ENCODE peak calls at places on chromosomes 12 and 14, in eight cellular contexts. S, K, E, R, J, I, X and B are unnamed samples.

GRCh38 chr14:24150567-24150966 is 3.3 kb downstream of the RNF31 start:
- DNase-seq in S (no peak), K (no peak), E (no peak), R (no peak), J (no peak), I (no peak), X (no peak), B (no peak)

GRCh38 chr12:54030889-54031860 is 1.7 kb upstream of the HOXC5 start:
- DNase-seq in S (peak), K (no peak), E (no peak), R (no peak), J (no peak), I (no peak), X (no peak), B (no peak)

GRCh38 chr12:69688021-69688420 is 11.1 kb downstream of the BEST3 start:
- DNase-seq in S (peak), K (no peak), E (peak), R (no peak), J (no peak), I (no peak), X (no peak), B (no peak)

GRCh38 chr12:11152725-11153124 is 18.3 kb upstream of the SMIM10L1 start:
- DNase-seq in S (no peak), K (no peak), E (no peak), R (no peak), J (no peak), I (no peak), X (no peak), B (no peak)

GRCh38 chr14:31229638-31230229 is 22.1 kb upstream of the HECTD1 start:
- DNase-seq in S (no peak), K (peak), E (peak), R (peak), J (peak), I (peak), X (peak), B (peak)

GRCh38 chr14:103259801-103260628 is 74.0 kb upstream of the EIF5 start:
- DNase-seq in S (no peak), K (no peak), E (no peak), R (no peak), J (no peak), I (no peak), X (no peak), B (no peak)

GRCh38 chr12:105047303-105047702 is 37.0 kb downstream of the ALDH1L2 start:
- DNase-seq in S (no peak), K (no peak), E (no peak), R (no peak), J (no peak), I (no peak), X (no peak), B (no peak)

GRCh38 chr12:94240171-94240570 is 91.8 kb downstream of the PLXNC1 start:
- DNase-seq in S (no peak), K (no peak), E (no peak), R (no peak), J (no peak), I (no peak), X (no peak), B (no peak)

GRCh38 chr14:74290415-74290814 is 12.3 kb downstream of the ABCD4 start:
- DNase-seq in S (no peak), K (no peak), E (no peak), R (no peak), J (no peak), I (no peak), X (no peak), B (no peak)

GRCh38 chr12:47954058-47954457 is 9.3 kb upstream of the TMEM106C start:
- DNase-seq in S (no peak), K (no peak), E (no peak), R (no peak), J (no peak), I (no peak), X (no peak), B (no peak)

GRCh38 chr14:68397371-68397779 is 395.5 kb downstream of the ZFP36L1 start:
- DNase-seq in S (no peak), K (peak), E (peak), R (peak), J (no peak), I (peak), X (peak), B (peak)

GRCh38 chr12:51744235-51744634 is 104.3 kb downstream of the FIGNL2 start:
- DNase-seq in S (no peak), K (no peak), E (peak), R (no peak), J (no peak), I (no peak), X (no peak), B (no peak)

GRCh38 chr12:130768120-130768519 is 52.0 kb upstream of the RIMBP2 start:
- DNase-seq in S (no peak), K (no peak), E (no peak), R (no peak), J (no peak), I (no peak), X (no peak), B (no peak)

GRCh38 chr14:101111620-101112290 is 208.2 kb upstream of the RTL1 start:
- DNase-seq in S (peak), K (no peak), E (no peak), R (no peak), J (no peak), I (no peak), X (no peak), B (no peak)

GRCh38 chr12:120212301-120212700 is 11.4 kb upstream of the RPLP0 start:
- DNase-seq in S (no peak), K (no peak), E (no peak), R (no peak), J (no peak), I (no peak), X (no peak), B (no peak)

GRCh38 chr12:118371354-118372282 is 1.1 kb downstream of the TAOK3 start:
- DNase-seq in S (peak), K (peak), E (no peak), R (no peak), J (no peak), I (peak), X (peak), B (peak)

GRCh38 chr12:70556179-70556869 is 80.9 kb downstream of the PTPRB start:
- DNase-seq in S (no peak), K (no peak), E (no peak), R (no peak), J (peak), I (no peak), X (no peak), B (no peak)

GRCh38 chr12:121038861-121039654 is at the start of gene OASL:
- DNase-seq in S (no peak), K (no peak), E (no peak), R (no peak), J (no peak), I (peak), X (peak), B (no peak)

GRCh38 chr12:111434049-111434448 is 28.3 kb downstream of the SH2B3 start:
- DNase-seq in S (no peak), K (no peak), E (no peak), R (no peak), J (no peak), I (no peak), X (no peak), B (no peak)

GRCh38 chr12:50282581-50283229 is 615 bp downstream of the LIMA1 start:
- DNase-seq in S (no peak), K (no peak), E (no peak), R (no peak), J (no peak), I (no peak), X (no peak), B (no peak)

GRCh38 chr12:73517859-73518258 is 1019.8 kb upstream of the ATXN7L3B start:
- DNase-seq in S (no peak), K (no peak), E (no peak), R (no peak), J (no peak), I (no peak), X (no peak), B (no peak)

GRCh38 chr14:72528059-72528950 is 365.6 kb downstream of the DPF3 start:
- DNase-seq in S (no peak), K (no peak), E (no peak), R (no peak), J (no peak), I (no peak), X (no peak), B (no peak)

GRCh38 chr14:100065161-100065871 is at the start of gene EVL:
- DNase-seq in S (peak), K (peak), E (no peak), R (no peak), J (no peak), I (peak), X (peak), B (no peak)

GRCh38 chr14:64823305-64823985 is 56.3 kb downstream of the SPTB start:
- DNase-seq in S (peak), K (peak), E (peak), R (peak), J (peak), I (peak), X (peak), B (peak)

GRCh38 chr12:52200086-52200782 is 8.4 kb upstream of the KRT80 start:
- DNase-seq in S (peak), K (no peak), E (no peak), R (no peak), J (no peak), I (peak), X (no peak), B (no peak)

GRCh38 chr12:104612381-104612780 is 155.6 kb downstream of the CHST11 start:
- DNase-seq in S (no peak), K (no peak), E (no peak), R (no peak), J (no peak), I (no peak), X (no peak), B (no peak)

GRCh38 chr12:21891763-21892217 is 49.4 kb downstream of the ABCC9 start:
- DNase-seq in S (no peak), K (peak), E (no peak), R (peak), J (no peak), I (no peak), X (peak), B (peak)

GRCh38 chr12:3489057-3489456 is 1.9 kb upstream of the PRMT8 start:
- DNase-seq in S (no peak), K (no peak), E (no peak), R (no peak), J (no peak), I (no peak), X (no peak), B (no peak)

GRCh38 chr12:50103767-50104321 is at the start of gene GPD1:
- DNase-seq in S (peak), K (peak), E (peak), R (peak), J (peak), I (peak), X (peak), B (peak)

GRCh38 chr14:70061108-70061507 is 127.6 kb downstream of the SLC8A3 start:
- DNase-seq in S (no peak), K (no peak), E (peak), R (no peak), J (no peak), I (no peak), X (no peak), B (no peak)

GRCh38 chr12:39375206-39375808 is 67.6 kb downstream of the KIF21A start:
- DNase-seq in S (no peak), K (no peak), E (peak), R (no peak), J (peak), I (no peak), X (no peak), B (no peak)

GRCh38 chr12:46555379-46555778 is 182.8 kb upstream of the SLC38A2 start:
- DNase-seq in S (no peak), K (no peak), E (no peak), R (no peak), J (no peak), I (no peak), X (no peak), B (no peak)

GRCh38 chr12:46556820-46557524 is 184.4 kb upstream of the SLC38A2 start:
- DNase-seq in S (no peak), K (no peak), E (no peak), R (no peak), J (peak), I (no peak), X (no peak), B (no peak)

GRCh38 chr12:46557539-46558373 is 185.2 kb upstream of the SLC38A2 start:
- DNase-seq in S (no peak), K (no peak), E (no peak), R (no peak), J (no peak), I (no peak), X (no peak), B (no peak)

GRCh38 chr12:46554461-46554860 is 181.9 kb upstream of the SLC38A2 start:
- DNase-seq in S (no peak), K (no peak), E (no peak), R (no peak), J (no peak), I (no peak), X (no peak), B (no peak)

GRCh38 chr12:46556105-46556559 is 183.6 kb upstream of the SLC38A2 start:
- DNase-seq in S (peak), K (no peak), E (peak), R (peak), J (peak), I (no peak), X (no peak), B (no peak)
- H3K27ac ChIP-seq in S (peak), K (peak), E (no peak), R (peak), J (peak), I (no peak), X (no peak), B (no peak)

GRCh38 chr12:56288705-56289387 is 11.3 kb downstream of the CS start:
- DNase-seq in S (no peak), K (no peak), E (no peak), R (no peak), J (no peak), I (no peak), X (no peak), B (no peak)

GRCh38 chr12:56298828-56299227 is 1.3 kb downstream of the CS start:
- DNase-seq in S (no peak), K (no peak), E (no peak), R (no peak), J (no peak), I (no peak), X (no peak), B (no peak)

GRCh38 chr12:56297400-56297799 is 2.7 kb downstream of the CS start:
- DNase-seq in S (no peak), K (no peak), E (no peak), R (no peak), J (no peak), I (no peak), X (no peak), B (no peak)

GRCh38 chr12:56296207-56296785 is 3.8 kb downstream of the CS start:
- DNase-seq in S (no peak), K (no peak), E (no peak), R (no peak), J (no peak), I (no peak), X (no peak), B (no peak)

GRCh38 chr12:56293785-56294184 is 6.3 kb downstream of the CS start:
- DNase-seq in S (no peak), K (no peak), E (no peak), R (no peak), J (no peak), I (no peak), X (no peak), B (no peak)
- H3K4me3 ChIP-seq in S (no peak), K (no peak), E (no peak), R (no peak), J (no peak), I (no peak), X (no peak), B (no peak)

DNA sequence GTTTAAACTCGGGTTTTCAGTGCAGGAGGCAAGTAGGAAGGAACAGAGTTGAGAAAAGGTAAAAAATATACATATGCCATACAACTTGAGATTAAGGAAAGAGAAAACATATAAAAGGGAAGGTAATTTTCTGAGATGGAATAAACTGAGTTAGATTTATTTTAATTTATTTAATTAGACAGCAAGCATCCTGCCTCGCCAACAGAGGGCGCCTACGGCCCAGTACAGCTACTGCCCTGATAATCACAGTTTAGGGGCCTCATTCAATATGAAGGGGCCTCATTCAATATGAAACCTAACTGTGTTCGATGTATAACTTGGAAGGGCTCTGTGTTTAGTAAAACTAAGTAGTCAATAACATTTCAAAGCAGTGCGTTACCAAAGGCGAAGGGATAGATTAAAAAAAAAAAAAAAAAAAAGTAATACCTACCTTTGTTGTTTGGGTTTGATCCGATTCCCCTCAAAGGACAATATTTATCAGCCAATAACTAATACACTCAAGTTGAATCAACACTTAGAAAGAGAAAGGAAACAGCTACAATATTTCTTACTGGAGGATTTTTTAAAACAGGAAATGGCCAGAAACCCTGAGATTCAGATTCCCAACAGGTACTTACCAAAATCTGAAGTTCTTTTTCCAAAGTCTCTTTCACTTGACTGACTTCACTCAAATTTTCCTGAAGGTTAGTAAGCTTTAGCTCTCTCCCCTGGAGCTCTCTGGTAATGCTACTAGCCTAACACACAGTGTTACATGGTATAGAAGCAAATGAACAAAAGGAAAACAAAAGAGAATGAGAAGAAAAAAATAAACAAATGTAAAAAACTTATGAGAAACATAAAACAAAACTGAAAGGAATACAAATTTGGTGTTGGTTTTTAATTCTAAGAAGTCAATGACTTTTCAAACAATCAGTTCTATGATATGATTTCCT is 70.0 kb upstream of the VPS33A start:
- DNase-seq in S (peak), K (peak), E (peak), R (no peak), J (peak), I (no peak), X (no peak), B (no peak)
- H3K27ac ChIP-seq in S (no peak), K (no peak), E (no peak), R (peak), J (no peak), I (no peak), X (no peak), B (no peak)

GRCh38 chr12:13147688-13148531 is 44.4 kb upstream of the GSG1 start:
- DNase-seq in S (no peak), K (no peak), E (no peak), R (no peak), J (no peak), I (peak), X (peak), B (no peak)

GRCh38 chr12:13144266-13144828 is 40.9 kb upstream of the GSG1 start:
- DNase-seq in S (no peak), K (no peak), E (no peak), R (no peak), J (no peak), I (no peak), X (no peak), B (no peak)

GRCh38 chr12:13146539-13146938 is 43.1 kb upstream of the GSG1 start:
- DNase-seq in S (no peak), K (no peak), E (no peak), R (peak), J (no peak), I (no peak), X (peak), B (peak)

GRCh38 chr12:13152281-13152680 is 44.2 kb upstream of the EMP1 start:
- DNase-seq in S (no peak), K (peak), E (no peak), R (no peak), J (no peak), I (no peak), X (peak), B (no peak)

DNA sequence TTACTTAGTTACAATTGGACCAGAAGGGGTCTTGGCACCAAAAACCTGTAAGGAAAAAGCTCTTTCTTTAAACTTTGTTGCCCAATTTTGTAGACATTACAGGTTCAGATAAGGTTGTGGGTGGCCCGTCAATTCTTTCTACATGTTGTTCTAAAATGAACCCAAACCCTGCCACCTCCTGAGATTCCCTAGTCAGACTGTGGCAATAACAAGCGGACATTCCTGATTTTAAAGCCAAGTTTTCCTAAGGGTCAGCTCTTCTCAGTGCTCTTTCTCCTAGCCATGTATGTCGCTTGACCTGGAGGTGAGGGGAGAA is 45.0 kb upstream of the GSG1 start:
- DNase-seq in S (no peak), K (no peak), E (no peak), R (no peak), J (no peak), I (no peak), X (no peak), B (no peak)
- H3K4me3 ChIP-seq in S (no peak), K (no peak), E (no peak), R (no peak), J (no peak), I (no peak), X (no peak), B (no peak)